ENCODE peak calls at places on chromosomes 3 and 15, in eight cellular contexts. C is fibroblast of the aortic adventitia; D is ureter; K is T-helper 9 cell; W is CD8-positive, alpha-beta T cell; U is H9; Y is C1 segment of cervical spinal cord; N is stimulated activated CD8-positive, alpha-beta memory T cell treated with anti-CD3 and anti-CD28 coated beads, Interleukin-2, amount 100 ng/mL, for 1 hour. Z is an unnamed sample.

GRCh38 chr3:182710557-182711157 is 82.6 kb upstream of the ATP11B start:
- DNase-seq in N (no peak), W (no peak), U (no peak), Y (no peak), K (no peak), C (peak), D (no peak), Z (no peak)

GRCh38 chr3:113769551-113769950 is 22.7 kb downstream of the ATP6V1A start:
- DNase-seq in Y (no peak), W (no peak), K (no peak), U (no peak), C (peak), D (no peak), N (no peak), Z (no peak)

GRCh38 chr3:50303038-50303815 is at the start of gene HYAL1:
- DNase-seq in D (no peak), N (no peak), Y (no peak), C (peak), U (peak), W (no peak), K (no peak), Z (peak)

GRCh38 chr3:194206375-194206774 is 70.4 kb downstream of the HES1 start:
- DNase-seq in N (no peak), C (peak), W (no peak), U (no peak), Y (no peak), K (no peak), D (peak), Z (peak)

GRCh38 chr15:47872208-47872607 is 154.9 kb downstream of the SEMA6D start:
- DNase-seq in U (no peak), C (no peak), W (no peak), D (no peak), N (no peak), Y (no peak), K (no peak), Z (no peak)

GRCh38 chr15:60000113-60000823 is 3.8 kb upstream of the FOXB1 start:
- DNase-seq in D (no peak), U (peak), W (no peak), C (no peak), N (no peak), Y (no peak), K (no peak), Z (no peak)

GRCh38 chr3:148880681-148881080 is 15.6 kb downstream of the CPA3 start:
- DNase-seq in Y (no peak), W (no peak), U (peak), K (no peak), C (no peak), D (no peak), N (no peak), Z (no peak)

GRCh38 chr15:57859130-57859685 is 152.7 kb downstream of the POLR2M start:
- DNase-seq in W (no peak), C (no peak), Y (no peak), N (no peak), K (no peak), U (no peak), D (no peak), Z (no peak)

GRCh38 chr3:142993958-142994442 is 7.4 kb upstream of the U2SURP start:
- DNase-seq in Y (no peak), D (peak), C (peak), U (peak), W (peak), N (peak), K (peak), Z (no peak)

GRCh38 chr3:112333386-112334334 is 704 bp downstream of the CD200 start:
- DNase-seq in K (no peak), N (peak), C (peak), W (no peak), D (no peak), U (peak), Y (no peak), Z (no peak)

GRCh38 chr15:67048281-67049279 is 16.8 kb upstream of the SMAD3 start:
- DNase-seq in N (no peak), D (peak), K (no peak), Y (no peak), C (peak), U (no peak), W (no peak), Z (no peak)

GRCh38 chr3:94001191-94001590 is 21.2 kb downstream of the ARL13B start:
- DNase-seq in D (no peak), C (peak), Y (no peak), U (no peak), N (no peak), K (no peak), W (no peak), Z (no peak)